ENCODE peak calls at places on chromosomes 1 and 21, in four cellular contexts. One of them, this sample, is unnamed.

GRCh38 chr1:94117250-94117851 is 3.6 kb downstream of the ABCA4 start:
- DNase-seq in K562: no peak
- DNase-seq in WTC11: no peak
- DNase-seq in HepG2: no peak
- DNase-seq in this sample: no peak

GRCh38 chr1:160797861-160798273 is 1.9 kb downstream of the LY9 start:
- DNase-seq in K562: no peak
- DNase-seq in WTC11: no peak
- DNase-seq in HepG2: no peak
- DNase-seq in this sample: no peak

GRCh38 chr1:181099152-181100014 is 10.9 kb downstream of the IER5 start:
- DNase-seq in K562: no peak
- DNase-seq in WTC11: no peak
- DNase-seq in HepG2: no peak
- DNase-seq in this sample: peak; percentile 42

GRCh38 chr1:25642710-25643109 is 26.1 kb downstream of the MAN1C1 start:
- DNase-seq in K562: no peak
- DNase-seq in WTC11: no peak
- DNase-seq in HepG2: no peak
- DNase-seq in this sample: peak; percentile 2

GRCh38 chr1:202283991-202284390 is 57.7 kb downstream of the UBE2T start:
- DNase-seq in K562: no peak
- DNase-seq in WTC11: no peak
- DNase-seq in HepG2: no peak
- DNase-seq in this sample: no peak

GRCh38 chr1:200037904-200038644 is 10.6 kb downstream of the NR5A2 start:
- DNase-seq in K562: no peak
- DNase-seq in WTC11: no peak
- DNase-seq in HepG2: no peak
- DNase-seq in this sample: no peak

GRCh38 chr1:190957565-190957964 is 479.9 kb upstream of the BRINP3 start:
- DNase-seq in K562: no peak
- DNase-seq in WTC11: no peak
- DNase-seq in HepG2: no peak
- DNase-seq in this sample: no peak

GRCh38 chr1:235960799-235961198 is 94.1 kb upstream of the LYST start:
- DNase-seq in K562: no peak
- DNase-seq in WTC11: no peak
- DNase-seq in HepG2: no peak
- DNase-seq in this sample: no peak

GRCh38 chr1:232893481-232894313 is 56.7 kb upstream of the NTPCR start:
- DNase-seq in K562: no peak
- DNase-seq in WTC11: no peak
- DNase-seq in HepG2: no peak
- DNase-seq in this sample: no peak

GRCh38 chr1:84849312-84849711 is 43.7 kb downstream of the LPAR3 start:
- DNase-seq in K562: no peak
- DNase-seq in WTC11: no peak
- DNase-seq in HepG2: no peak
- DNase-seq in this sample: no peak

GRCh38 chr1:154546264-154547043 is 12.0 kb downstream of the UBE2Q1 start:
- DNase-seq in K562: peak; percentile 81
- DNase-seq in WTC11: peak; percentile 82
- DNase-seq in HepG2: peak; percentile 72
- DNase-seq in this sample: peak; percentile 89

GRCh38 chr1:157419845-157420542 is 132.3 kb downstream of the FCRL5 start:
- DNase-seq in K562: no peak
- DNase-seq in WTC11: no peak
- DNase-seq in HepG2: no peak
- DNase-seq in this sample: no peak

GRCh38 chr1:163068716-163069115 is 445 bp upstream of the RGS4 start:
- DNase-seq in K562: no peak
- DNase-seq in WTC11: no peak
- DNase-seq in HepG2: no peak
- DNase-seq in this sample: no peak

GRCh38 chr1:64000021-64000420 is 203.4 kb upstream of the UBE2U start:
- DNase-seq in K562: no peak
- DNase-seq in WTC11: no peak
- DNase-seq in HepG2: no peak
- DNase-seq in this sample: peak; percentile 26

GRCh38 chr1:206839857-206840256 is 25.6 kb upstream of the IL20 start:
- DNase-seq in K562: no peak
- DNase-seq in WTC11: no peak
- DNase-seq in HepG2: no peak
- DNase-seq in this sample: no peak

GRCh38 chr1:16969651-16970050 is 10.8 kb downstream of the MFAP2 start:
- DNase-seq in K562: no peak
- DNase-seq in WTC11: no peak
- DNase-seq in HepG2: no peak
- DNase-seq in this sample: no peak

GRCh38 chr21:26489781-26490180 is 83.3 kb downstream of the CYYR1 start:
- DNase-seq in K562: no peak
- DNase-seq in WTC11: no peak
- DNase-seq in HepG2: no peak
- DNase-seq in this sample: no peak

GRCh38 chr1:232684331-232685105 is 54.6 kb upstream of the SIPA1L2 start:
- DNase-seq in K562: no peak
- DNase-seq in WTC11: no peak
- DNase-seq in HepG2: no peak
- DNase-seq in this sample: no peak

GRCh38 chr1:41319106-41319755 is 42.0 kb upstream of the FOXO6 start:
- DNase-seq in K562: no peak
- DNase-seq in WTC11: no peak
- DNase-seq in HepG2: no peak
- DNase-seq in this sample: no peak

GRCh38 chr1:156551866-156552265 is 20.5 kb downstream of the IQGAP3 start:
- DNase-seq in K562: no peak
- DNase-seq in WTC11: no peak
- DNase-seq in HepG2: no peak
- DNase-seq in this sample: no peak

GRCh38 chr1:231827337-231828105 is 200.9 kb downstream of the DISC1 start:
- DNase-seq in K562: no peak
- DNase-seq in WTC11: no peak
- DNase-seq in HepG2: peak; percentile 13
- DNase-seq in this sample: no peak

GRCh38 chr21:30478015-30478414 is 2.2 kb downstream of the KRTAP19-1 start:
- DNase-seq in K562: no peak
- DNase-seq in WTC11: no peak
- DNase-seq in HepG2: no peak
- DNase-seq in this sample: no peak

GRCh38 chr1:41919764-41920397 is 1.2 kb upstream of the HIVEP3 start:
- DNase-seq in K562: peak; percentile 40
- DNase-seq in WTC11: peak; percentile 46
- DNase-seq in HepG2: no peak
- DNase-seq in this sample: peak; percentile 75

GRCh38 chr1:59788825-59789224 is 25.9 kb upstream of the HOOK1 start:
- DNase-seq in K562: no peak
- DNase-seq in WTC11: no peak
- DNase-seq in HepG2: no peak
- DNase-seq in this sample: no peak

GRCh38 chr1:56045062-56045461 is 534.3 kb downstream of the PLPP3 start:
- DNase-seq in K562: no peak
- DNase-seq in WTC11: no peak
- DNase-seq in HepG2: no peak
- DNase-seq in this sample: no peak

DNA sequence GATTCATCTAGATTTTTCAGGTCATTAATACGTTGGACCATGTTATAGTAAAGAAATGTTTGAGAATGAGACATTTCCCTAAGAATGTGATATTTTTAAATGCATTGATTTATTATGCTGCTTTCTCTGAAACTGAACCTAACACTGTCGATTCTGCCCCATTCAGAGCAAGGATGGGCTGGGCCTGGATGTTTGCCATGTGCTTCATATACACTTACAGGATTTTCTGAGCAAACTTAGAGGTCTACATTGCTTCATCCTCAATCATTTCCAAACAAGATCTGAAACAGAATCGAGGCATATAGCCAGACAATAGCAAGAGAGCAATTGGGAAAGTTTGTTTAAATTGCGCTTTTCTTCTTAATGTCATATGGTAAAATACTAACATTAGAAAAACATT is 183.4 kb downstream of the CRB1 start:
- DNase-seq in K562: no peak
- DNase-seq in WTC11: no peak
- DNase-seq in HepG2: no peak
- DNase-seq in this sample: no peak
- TF ChIP-seq ELF4 in K562: no peak
- TF ChIP-seq ELF4 in WTC11: no peak
- TF ChIP-seq ELF4 in HepG2: no peak
- TF ChIP-seq ELF4 in this sample: no peak

GRCh38 chr1:89723144-89723543 is 90.2 kb downstream of the LRRC8C start:
- DNase-seq in K562: no peak
- DNase-seq in WTC11: no peak
- DNase-seq in HepG2: no peak
- DNase-seq in this sample: no peak

GRCh38 chr1:89720839-89721238 is 87.9 kb downstream of the LRRC8C start:
- DNase-seq in K562: no peak
- DNase-seq in WTC11: no peak
- DNase-seq in HepG2: no peak
- DNase-seq in this sample: no peak

GRCh38 chr1:89715677-89716076 is 82.8 kb downstream of the LRRC8C start:
- DNase-seq in K562: no peak
- DNase-seq in WTC11: no peak
- DNase-seq in HepG2: no peak
- DNase-seq in this sample: no peak

GRCh38 chr1:89721351-89721750 is 88.4 kb downstream of the LRRC8C start:
- DNase-seq in K562: no peak
- DNase-seq in WTC11: no peak
- DNase-seq in HepG2: no peak
- DNase-seq in this sample: no peak

DNA sequence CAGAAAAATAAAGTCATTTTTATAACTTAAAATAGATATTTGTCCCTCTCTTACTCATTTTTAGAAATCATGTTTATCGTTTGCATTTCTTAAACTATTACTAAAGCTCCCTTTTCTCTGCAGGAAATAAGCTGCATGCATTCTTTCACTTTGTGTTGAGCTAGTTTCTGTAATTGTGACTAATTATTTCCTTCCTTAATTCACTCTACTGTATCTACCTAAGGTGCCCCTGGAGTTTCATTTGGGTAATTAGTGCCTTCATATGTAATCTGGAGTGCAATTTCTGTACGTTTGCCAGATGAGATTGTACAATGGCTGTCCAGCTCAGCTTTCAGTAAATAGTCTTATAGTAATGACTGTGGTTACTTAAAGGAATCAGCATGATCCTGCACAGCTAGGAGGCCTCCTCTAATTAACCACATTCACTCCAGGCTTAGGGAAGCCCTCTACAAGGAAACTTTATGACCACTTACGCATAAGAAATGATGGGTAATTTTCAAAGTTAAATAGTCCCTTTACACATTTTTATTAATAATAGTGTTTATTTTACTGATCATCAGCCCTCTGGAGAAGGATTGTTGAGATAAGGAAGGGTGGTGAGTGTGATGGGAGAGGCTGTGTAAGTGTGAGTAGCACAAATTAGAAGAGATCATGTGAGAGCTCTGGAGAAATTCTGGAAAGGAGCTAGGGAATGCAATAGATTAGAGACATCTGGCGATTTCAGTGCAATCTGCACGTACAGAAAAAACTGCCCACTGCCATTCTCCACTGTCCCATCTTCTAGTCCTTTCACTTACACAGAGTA is 86.8 kb downstream of the LRRC8C start:
- DNase-seq in K562: no peak
- DNase-seq in WTC11: no peak
- DNase-seq in HepG2: no peak
- DNase-seq in this sample: no peak
- TF ChIP-seq ELF4 in K562: no peak
- TF ChIP-seq ELF4 in WTC11: no peak
- TF ChIP-seq ELF4 in HepG2: no peak
- TF ChIP-seq ELF4 in this sample: no peak

GRCh38 chr21:38869946-38870345 is 64.2 kb downstream of the ETS2 start:
- DNase-seq in K562: no peak
- DNase-seq in WTC11: no peak
- DNase-seq in HepG2: peak; percentile 39
- DNase-seq in this sample: peak; percentile 34
- TF ChIP-seq ELF4 in K562: no peak
- TF ChIP-seq ELF4 in WTC11: no peak
- TF ChIP-seq ELF4 in HepG2: no peak
- TF ChIP-seq ELF4 in this sample: no peak

DNA sequence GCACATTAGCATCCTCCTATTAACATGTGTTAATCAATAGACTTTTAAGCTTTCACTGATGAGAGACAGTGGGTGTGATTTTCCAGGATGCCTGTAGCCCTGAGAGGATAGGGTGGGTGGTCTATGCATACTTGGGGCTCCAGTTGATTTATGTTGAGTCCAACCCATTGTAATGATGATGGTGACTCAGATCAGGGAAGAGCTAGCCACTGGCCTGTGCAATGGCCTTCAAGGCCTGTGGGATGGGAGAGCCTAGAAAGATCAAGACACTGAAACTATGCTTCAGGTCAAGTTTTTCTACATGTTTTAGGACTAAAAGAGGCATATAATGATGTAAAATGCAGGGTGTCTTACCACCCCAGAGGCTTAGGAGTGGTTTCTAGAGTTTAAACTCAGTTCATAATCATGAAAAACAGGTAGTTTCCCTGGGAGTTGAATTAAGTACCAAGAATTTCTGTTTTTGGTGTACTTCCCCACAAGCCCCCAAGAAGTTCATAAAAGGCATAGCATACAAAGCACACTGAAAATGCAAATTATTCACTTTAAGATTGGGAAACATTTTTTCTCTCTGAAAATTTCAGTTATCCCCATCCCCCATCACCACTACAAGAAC is 19.9 kb downstream of the BEND5 start:
- DNase-seq in K562: no peak
- DNase-seq in WTC11: no peak
- DNase-seq in HepG2: no peak
- DNase-seq in this sample: no peak
- TF ChIP-seq ELF4 in K562: no peak
- TF ChIP-seq ELF4 in WTC11: no peak
- TF ChIP-seq ELF4 in HepG2: no peak
- TF ChIP-seq ELF4 in this sample: no peak